ENCODE peak calls at places on chromosomes 3 and 15, in eight cellular contexts. V is fibroblast of mammary gland, E is activated T-helper 1 cell treated with Interleukin-2 at 50 U/mL for 16 hours, Y is cerebellum, W is cardiac muscle cell, R is NCI-H2029, Q is AG09309, K is AG04450. F is an unnamed sample.

GRCh38 chr3:52277972-52278509 is 408 bp downstream of the WDR82 start:
- DNase-seq in V (peak), E (peak), Y (peak), W (peak), R (no peak), Q (no peak), K (no peak), F (peak)

GRCh38 chr15:87347806-87348515 is 908.6 kb downstream of the NTRK3 start:
- DNase-seq in V (no peak), E (no peak), Y (no peak), W (no peak), R (no peak), Q (no peak), K (no peak), F (no peak)

GRCh38 chr3:15327941-15328340 is 4.4 kb downstream of the SH3BP5 start:
- DNase-seq in V (peak), E (peak), Y (no peak), W (no peak), R (peak), Q (no peak), K (no peak), F (no peak)

GRCh38 chr3:179971280-179971679 is 65.5 kb downstream of the PEX5L start:
- DNase-seq in V (peak), E (no peak), Y (no peak), W (no peak), R (peak), Q (no peak), K (no peak), F (no peak)

GRCh38 chr3:159150176-159150575 is 348.3 kb downstream of the MFSD1 start:
- DNase-seq in V (no peak), E (no peak), Y (no peak), W (no peak), R (no peak), Q (no peak), K (no peak), F (no peak)

GRCh38 chr3:155556531-155556930 is 188.3 kb downstream of the PLCH1 start:
- DNase-seq in V (no peak), E (no peak), Y (no peak), W (peak), R (no peak), Q (no peak), K (no peak), F (no peak)

GRCh38 chr3:69236808-69237707 is 114.7 kb upstream of the LMOD3 start:
- DNase-seq in V (no peak), E (no peak), Y (no peak), W (peak), R (no peak), Q (no peak), K (no peak), F (no peak)

GRCh38 chr3:104367000-104367399 is 999.7 kb upstream of the ALCAM start:
- DNase-seq in V (no peak), E (no peak), Y (no peak), W (peak), R (no peak), Q (no peak), K (no peak), F (no peak)

GRCh38 chr3:151863611-151864010 is 9.8 kb upstream of the SUCNR1 start:
- DNase-seq in V (peak), E (no peak), Y (no peak), W (no peak), R (no peak), Q (no peak), K (no peak), F (no peak)

GRCh38 chr15:89656116-89656815 is 999 bp upstream of the KIF7 start:
- DNase-seq in V (peak), E (no peak), Y (no peak), W (peak), R (no peak), Q (no peak), K (no peak), F (no peak)

GRCh38 chr15:52076889-52077781 is 35.4 kb downstream of the BCL2L10 start:
- DNase-seq in V (peak), E (no peak), Y (no peak), W (no peak), R (no peak), Q (no peak), K (no peak), F (no peak)

GRCh38 chr3:167184511-167184910 is 195.6 kb downstream of the ZBBX start:
- DNase-seq in V (no peak), E (no peak), Y (no peak), W (peak), R (no peak), Q (no peak), K (no peak), F (no peak)

GRCh38 chr15:42826251-42826890 is 89.4 kb upstream of the CDAN1 start:
- DNase-seq in V (no peak), E (no peak), Y (no peak), W (no peak), R (no peak), Q (no peak), K (no peak), F (no peak)

GRCh38 chr3:159904911-159905310 is 83.7 kb upstream of the IL12A start:
- DNase-seq in V (no peak), E (no peak), Y (no peak), W (no peak), R (no peak), Q (no peak), K (no peak), F (no peak)

GRCh38 chr3:141275973-141276372 is 44.3 kb downstream of the PXYLP1 start:
- DNase-seq in V (peak), E (no peak), Y (no peak), W (no peak), R (peak), Q (no peak), K (peak), F (no peak)

GRCh38 chr3:30673425-30674341 is 67.3 kb downstream of the TGFBR2 start:
- DNase-seq in V (no peak), E (no peak), Y (no peak), W (no peak), R (no peak), Q (no peak), K (no peak), F (no peak)

GRCh38 chr15:62035256-62035908 is 24.9 kb downstream of the VPS13C start:
- DNase-seq in V (peak), E (no peak), Y (no peak), W (no peak), R (no peak), Q (peak), K (peak), F (no peak)

GRCh38 chr15:43550527-43551363 is 33.3 kb downstream of the MAP1A start:
- DNase-seq in V (peak), E (no peak), Y (no peak), W (no peak), R (no peak), Q (peak), K (no peak), F (no peak)

GRCh38 chr3:125177746-125178145 is 34.8 kb downstream of the SLC12A8 start:
- DNase-seq in V (no peak), E (no peak), Y (no peak), W (no peak), R (no peak), Q (no peak), K (no peak), F (no peak)

F was measured in activated T-helper 9 cell treated with anti-CD3 and anti-CD28 coated beads, Interleukin-2, amount 50 U/mL, for 16 hours.